ENCODE peak calls at places on chromosomes 13 and 19, in eight cellular contexts. O is NT2/D1, M is Karpas-422, L is MM.1S, T is GM23248, C is IMR-90, X is fibroblast of lung, E is endodermal cell. P is an unnamed sample.

GRCh38 chr13:28326081-28326480 is 168.8 kb downstream of the FLT1 start:
- DNase-seq in E (no peak), T (peak), M (no peak), X (no peak), O (no peak), C (no peak), L (no peak), P (no peak)

GRCh38 chr13:30796833-30797601 is 61.7 kb downstream of the ALOX5AP start:
- DNase-seq in M (no peak), T (no peak), C (peak), L (no peak), E (no peak), O (no peak), X (peak), P (peak)

GRCh38 chr13:42377640-42378382 is 105.9 kb downstream of the AKAP11 start:
- DNase-seq in X (no peak), L (peak), C (no peak), M (peak), T (no peak), O (no peak), E (no peak), P (no peak)

GRCh38 chr19:20482721-20483120 is 82.9 kb downstream of the ZNF737 start:
- DNase-seq in T (no peak), L (no peak), O (peak), E (peak), M (no peak), C (no peak), X (no peak), P (no peak)

GRCh38 chr13:101520672-101521071 is 68.2 kb downstream of the ITGBL1 start:
- DNase-seq in C (peak), T (peak), L (peak), X (peak), E (no peak), M (no peak), O (no peak), P (peak)

GRCh38 chr19:39409207-39409885 is 2.7 kb downstream of the ZFP36 start:
- DNase-seq in C (peak), E (peak), M (peak), X (peak), O (no peak), L (peak), T (peak), P (peak)

GRCh38 chr13:77728265-77728966 is 30.9 kb downstream of the SLAIN1 start:
- DNase-seq in O (no peak), T (no peak), L (no peak), X (peak), E (no peak), M (no peak), C (no peak), P (no peak)

GRCh38 chr19:14507704-14508246 is 10.4 kb downstream of the DNAJB1 start:
- DNase-seq in T (peak), M (no peak), C (peak), E (no peak), O (no peak), X (peak), L (no peak), P (peak)

GRCh38 chr19:12137541-12137940 is 2.6 kb downstream of the ZNF20 start:
- DNase-seq in T (peak), C (no peak), E (peak), X (no peak), L (peak), O (no peak), M (peak), P (peak)

GRCh38 chr19:2970201-2970838 is 7.0 kb upstream of the TLE6 start:
- DNase-seq in C (no peak), T (peak), X (peak), O (no peak), L (no peak), E (no peak), M (no peak), P (no peak)

GRCh38 chr19:16078759-16079707 is 2.7 kb downstream of the TPM4 start:
- DNase-seq in O (no peak), C (peak), X (peak), T (peak), E (peak), M (peak), L (peak), P (peak)

GRCh38 chr13:53781941-53782340 is 753.3 kb downstream of the OLFM4 start:
- DNase-seq in C (no peak), E (no peak), X (no peak), T (no peak), M (no peak), O (no peak), L (no peak), P (peak)

GRCh38 chr13:88526853-88527215 is 855.7 kb downstream of the SLITRK5 start:
- DNase-seq in M (no peak), L (no peak), E (no peak), C (no peak), T (no peak), X (no peak), O (no peak), P (no peak)

GRCh38 chr19:10510301-10510802 is 6.9 kb downstream of the S1PR5 start:
- DNase-seq in T (peak), X (no peak), E (peak), L (peak), C (no peak), O (no peak), M (peak), P (peak)

GRCh38 chr19:10471909-10472308 is 31.2 kb downstream of the KEAP1 start:
- DNase-seq in L (peak), O (no peak), C (peak), E (no peak), T (peak), X (peak), M (peak), P (peak)

GRCh38 chr19:8163781-8164180 is 14.4 kb upstream of the FBN3 start:
- DNase-seq in C (peak), O (no peak), L (no peak), T (no peak), E (peak), X (no peak), M (no peak), P (peak)

GRCh38 chr13:107457686-107458085 is 757.6 kb downstream of the LIG4 start:
- DNase-seq in M (no peak), C (no peak), O (no peak), X (no peak), T (no peak), E (no peak), L (no peak), P (no peak)

GRCh38 chr19:19064811-19065745 is 1.3 kb downstream of the SLC25A42 start:
- DNase-seq in C (no peak), M (peak), O (no peak), L (peak), X (no peak), E (peak), T (peak), P (peak)

GRCh38 chr13:82900453-82900852 is 981.8 kb downstream of the SLITRK1 start:
- DNase-seq in M (no peak), E (no peak), C (no peak), L (no peak), X (no peak), T (no peak), O (peak), P (no peak)

GRCh38 chr13:95456837-95457236 is 95.7 kb upstream of the CLDN10 start:
- DNase-seq in C (no peak), L (no peak), O (no peak), T (no peak), X (no peak), E (no peak), M (no peak), P (no peak)

GRCh38 chr13:59776924-59777690 is 386.6 kb downstream of the DIAPH3 start:
- DNase-seq in T (peak), L (no peak), C (peak), M (no peak), E (no peak), O (no peak), X (peak), P (peak)

GRCh38 chr19:39090881-39091280 is 6.7 kb downstream of the ACP7 start:
- DNase-seq in X (no peak), L (no peak), M (no peak), C (no peak), O (no peak), T (no peak), E (no peak), P (no peak)

GRCh38 chr19:48123907-48124675 is 13.5 kb upstream of the PLA2G4C start:
- DNase-seq in M (no peak), C (peak), E (no peak), L (no peak), X (peak), T (peak), O (no peak), P (peak)

GRCh38 chr13:53499551-53499950 is 470.9 kb downstream of the OLFM4 start:
- DNase-seq in M (no peak), O (no peak), E (no peak), X (no peak), C (no peak), L (no peak), T (no peak), P (no peak)

GRCh38 chr19:33394006-33394722 is 20.7 kb downstream of the CEBPG start:
- DNase-seq in O (no peak), T (peak), M (no peak), X (peak), C (peak), E (no peak), L (no peak), P (peak)

GRCh38 chr19:50430888-50431342 is 1.8 kb upstream of the MYBPC2 start:
- DNase-seq in T (peak), O (no peak), L (no peak), M (peak), E (no peak), X (no peak), C (no peak), P (no peak)

GRCh38 chr19:50433201-50434180 is 799 bp downstream of the MYBPC2 start:
- DNase-seq in T (no peak), X (no peak), L (no peak), C (no peak), M (peak), E (peak), O (no peak), P (no peak)

GRCh38 chr19:50431343-50432220 is 1.1 kb upstream of the MYBPC2 start:
- DNase-seq in E (peak), M (peak), C (peak), O (peak), X (peak), L (peak), T (peak), P (peak)

GRCh38 chr19:50432658-50433057 is at the start of gene MYBPC2:
- DNase-seq in M (peak), C (no peak), T (no peak), L (no peak), O (no peak), X (no peak), E (peak), P (no peak)

GRCh38 chr19:50432221-50432626 is 468 bp upstream of the MYBPC2 start:
- DNase-seq in C (no peak), X (peak), M (peak), E (peak), L (no peak), O (no peak), T (peak), P (no peak)
- H3K9ac ChIP-seq in C (no peak), X (no peak), M (peak), E (peak), L (peak), O (peak), T (no peak), P (no peak)

GRCh38 chr19:34403784-34404108 is 453 bp upstream of the PDCD2L start:
- DNase-seq in C (no peak), O (no peak), L (no peak), T (no peak), X (no peak), M (no peak), E (no peak), P (no peak)
- H3K9ac ChIP-seq in C (peak), O (peak), L (peak), T (peak), X (peak), M (peak), E (no peak), P (peak)

GRCh38 chr13:104592127-104592526 is 1525.9 kb upstream of the SLC10A2 start:
- DNase-seq in C (peak), T (no peak), L (no peak), O (no peak), X (peak), E (no peak), M (no peak), P (peak)
- H3K9ac ChIP-seq in C (no peak), T (no peak), L (no peak), O (no peak), X (no peak), E (no peak), M (no peak), P (no peak)

DNA sequence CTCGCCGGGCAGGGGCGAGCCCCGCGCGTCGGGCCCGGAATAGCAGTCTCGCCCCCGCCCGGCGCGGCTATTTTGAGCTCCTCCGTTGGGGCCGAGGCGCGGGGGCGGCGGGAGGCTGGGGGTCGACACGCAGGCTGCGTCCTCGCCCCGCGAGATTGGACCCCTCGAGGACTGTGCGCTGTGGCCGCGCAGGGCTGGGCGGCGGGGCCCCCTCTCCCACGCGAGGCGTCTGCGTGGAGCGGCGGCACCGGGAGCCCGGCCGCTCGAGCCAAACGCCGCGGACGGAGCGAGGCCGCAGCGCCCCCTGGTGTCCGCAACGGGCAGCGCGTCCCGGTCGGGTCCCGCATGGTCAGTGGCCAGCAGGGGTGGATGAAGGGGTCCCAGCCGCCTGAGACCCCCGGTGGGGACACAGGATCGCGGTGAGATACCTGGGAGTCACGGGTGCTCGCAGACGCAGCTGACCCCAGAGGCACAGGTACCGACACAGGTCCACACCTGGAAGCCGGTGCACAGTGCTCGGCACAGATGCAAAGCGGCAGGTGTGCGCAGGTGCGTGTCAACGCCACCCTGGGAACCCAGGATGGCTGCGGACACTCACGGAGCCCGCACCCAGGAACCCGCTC is 2.2 kb upstream of the CIRBP start:
- DNase-seq in L (peak), T (peak), X (no peak), M (peak), O (no peak), E (peak), C (no peak), P (peak)
- H3K9ac ChIP-seq in L (peak), T (peak), X (peak), M (peak), O (peak), E (no peak), C (peak), P (peak)

GRCh38 chr19:58471736-58472135 is 4.4 kb upstream of the ZNF446 start:
- DNase-seq in E (no peak), O (no peak), X (no peak), M (no peak), L (no peak), T (no peak), C (no peak), P (no peak)

GRCh38 chr19:58469241-58470013 is 2.5 kb downstream of the ZNF324 start:
- DNase-seq in E (no peak), T (no peak), O (no peak), C (no peak), M (no peak), L (no peak), X (no peak), P (no peak)

GRCh38 chr19:58466089-58466759 is 656 bp upstream of the ZNF324 start:
- DNase-seq in T (no peak), X (no peak), C (no peak), L (no peak), E (no peak), M (no peak), O (no peak), P (no peak)

GRCh38 chr19:58466760-58467589 is at the start of gene ZNF324:
- DNase-seq in E (peak), C (peak), L (peak), M (peak), T (peak), O (peak), X (peak), P (peak)

DNA sequence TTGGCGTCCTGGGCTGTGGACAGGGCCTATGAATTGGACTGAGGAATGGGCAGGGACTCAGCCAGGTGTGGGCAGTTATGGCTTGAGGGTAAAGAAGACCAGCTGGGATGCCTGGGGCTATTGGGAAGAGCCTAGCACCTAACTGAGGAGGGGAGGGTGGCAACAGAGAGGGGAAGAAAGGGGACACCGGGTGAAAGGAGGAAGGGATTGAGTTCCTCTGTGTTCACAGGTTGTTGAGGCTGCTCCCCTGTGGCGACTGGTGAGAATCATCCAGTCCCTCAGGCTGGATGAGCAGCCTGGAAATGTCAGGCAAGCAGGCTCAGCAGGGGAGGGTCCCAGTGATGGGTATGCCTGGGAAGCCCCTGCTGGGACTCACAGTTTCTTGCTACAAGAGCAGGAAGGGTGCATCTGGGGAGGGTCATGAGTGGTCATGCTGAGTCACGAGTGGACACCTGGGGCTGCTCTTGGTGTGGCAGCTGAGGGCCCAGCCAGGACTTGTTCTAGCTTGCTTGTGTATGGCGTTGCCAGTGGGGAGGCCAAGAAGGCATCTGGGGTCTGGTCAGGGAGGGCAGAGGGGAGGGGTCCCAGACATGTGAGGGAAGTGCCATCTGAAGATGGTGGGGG is 1.4 kb downstream of the ZNF324 start:
- DNase-seq in L (no peak), O (no peak), E (no peak), X (no peak), M (no peak), C (peak), T (peak), P (peak)
- H3K9ac ChIP-seq in L (no peak), O (no peak), E (no peak), X (peak), M (peak), C (no peak), T (peak), P (no peak)

GRCh38 chr19:5624741-5625140 is 1.9 kb downstream of the SAFB start:
- DNase-seq in T (peak), M (no peak), X (no peak), C (no peak), E (no peak), L (no peak), O (no peak), P (no peak)

GRCh38 chr19:5625641-5626040 is 2.8 kb downstream of the SAFB start:
- DNase-seq in E (no peak), L (no peak), X (no peak), C (no peak), O (no peak), T (no peak), M (no peak), P (no peak)

GRCh38 chr19:5623397-5624153 is 692 bp downstream of the SAFB start:
- DNase-seq in T (no peak), E (peak), M (peak), X (no peak), C (no peak), L (peak), O (no peak), P (no peak)

GRCh38 chr19:5622465-5623396 is at the start of the genes SAFB and SAFB2:
- DNase-seq in C (peak), X (peak), L (peak), T (peak), M (peak), O (peak), E (peak), P (peak)

GRCh38 chr19:5624154-5624663 is 1.3 kb downstream of the SAFB start:
- DNase-seq in M (peak), X (peak), O (no peak), E (peak), C (peak), T (peak), L (peak), P (peak)
- H3K9ac ChIP-seq in M (peak), X (peak), O (peak), E (peak), C (peak), T (peak), L (peak), P (peak)

GRCh38 chr19:4830768-4831265 is 695 bp downstream of the TICAM1 start:
- DNase-seq in T (peak), X (no peak), E (no peak), O (no peak), C (no peak), L (no peak), M (no peak), P (peak)
- H3K9ac ChIP-seq in T (peak), X (peak), E (peak), O (peak), C (peak), L (peak), M (peak), P (peak)

GRCh38 chr19:36259211-36259610 is 44.3 kb downstream of the ZNF146 start:
- DNase-seq in O (no peak), E (no peak), T (no peak), L (no peak), M (no peak), X (no peak), C (no peak), P (no peak)

GRCh38 chr19:36256853-36257511 is 42.1 kb downstream of the ZNF146 start:
- DNase-seq in T (no peak), M (no peak), O (no peak), X (no peak), C (no peak), L (no peak), E (no peak), P (no peak)

GRCh38 chr19:36256064-36256463 is 41.2 kb downstream of the ZNF146 start:
- DNase-seq in M (no peak), L (no peak), E (no peak), T (no peak), X (no peak), C (no peak), O (no peak), P (no peak)

GRCh38 chr19:36257512-36257876 is 42.6 kb downstream of the ZNF146 start:
- DNase-seq in L (no peak), E (no peak), C (no peak), X (no peak), O (no peak), T (peak), M (no peak), P (no peak)

GRCh38 chr19:36258028-36258875 is 43.3 kb downstream of the ZNF146 start:
- DNase-seq in T (no peak), X (no peak), E (no peak), M (no peak), C (no peak), L (no peak), O (no peak), P (no peak)
- H3K9ac ChIP-seq in T (no peak), X (no peak), E (peak), M (no peak), C (no peak), L (no peak), O (no peak), P (no peak)